ENCODE peak calls at places on chromosomes 2 and 18, in eight cellular contexts. I is stomach, H is upper lobe of left lung, Z is transverse colon, D is ovary, F is A549, M is K562, L is suprapubic skin. K is an unnamed sample.

GRCh38 chr2:28543316-28544068 is 47.6 kb downstream of the PLB1 start:
- DNase-seq in I (no peak), H (no peak), Z (no peak), D (no peak), F (no peak), M (no peak), L (no peak), K (peak)

GRCh38 chr2:71643674-71644357 is 190.5 kb downstream of the DYSF start:
- DNase-seq in I (no peak), H (no peak), Z (no peak), D (no peak), F (no peak), M (no peak), L (no peak), K (no peak)

GRCh38 chr2:80256396-80257167 is 48.0 kb downstream of the LRRTM1 start:
- DNase-seq in I (no peak), H (peak), Z (no peak), D (no peak), F (no peak), M (peak), L (no peak), K (no peak)

GRCh38 chr2:232877940-232878511 is 8.0 kb downstream of the SNORC start:
- DNase-seq in I (no peak), H (no peak), Z (no peak), D (no peak), F (no peak), M (no peak), L (no peak), K (peak)

GRCh38 chr2:70047406-70048033 is 39.8 kb upstream of the PCBP1 start:
- DNase-seq in I (no peak), H (no peak), Z (no peak), D (no peak), F (no peak), M (no peak), L (peak), K (no peak)

GRCh38 chr2:110107092-110108079 is 8.2 kb downstream of the MALL start:
- DNase-seq in I (no peak), H (no peak), Z (peak), D (no peak), F (no peak), M (no peak), L (no peak), K (no peak)

GRCh38 chr2:130372055-130372832 is 16.4 kb downstream of the PTPN18 start:
- DNase-seq in I (peak), H (peak), Z (peak), D (peak), F (peak), M (peak), L (peak), K (peak)

GRCh38 chr2:240614391-240614790 is 10.9 kb upstream of the GPR35 start:
- DNase-seq in I (no peak), H (no peak), Z (no peak), D (peak), F (no peak), M (no peak), L (peak), K (no peak)

GRCh38 chr2:151914989-151915628 is 86.9 kb upstream of the ARL5A start:
- DNase-seq in I (no peak), H (no peak), Z (no peak), D (no peak), F (no peak), M (no peak), L (no peak), K (no peak)

GRCh38 chr18:49907346-49907929 is 94.1 kb upstream of the ACAA2 start:
- DNase-seq in I (no peak), H (no peak), Z (no peak), D (no peak), F (no peak), M (no peak), L (no peak), K (no peak)

GRCh38 chr2:197269173-197269572 is 41.4 kb downstream of the ANKRD44 start:
- DNase-seq in I (no peak), H (no peak), Z (no peak), D (no peak), F (no peak), M (no peak), L (no peak), K (no peak)

GRCh38 chr2:76599732-76600368 is 889.1 kb upstream of the GCFC2 start:
- DNase-seq in I (peak), H (peak), Z (peak), D (no peak), F (peak), M (peak), L (no peak), K (no peak)

GRCh38 chr2:124993809-124994208 is 968.7 kb downstream of the CNTNAP5 start:
- DNase-seq in I (no peak), H (no peak), Z (no peak), D (no peak), F (no peak), M (no peak), L (no peak), K (no peak)

GRCh38 chr18:72174972-72175649 is 369.0 kb downstream of the CBLN2 start:
- DNase-seq in I (no peak), H (no peak), Z (no peak), D (no peak), F (no peak), M (no peak), L (no peak), K (no peak)

GRCh38 chr2:215793747-215794595 is 219.4 kb downstream of the MREG start:
- DNase-seq in I (peak), H (peak), Z (peak), D (no peak), F (peak), M (peak), L (no peak), K (no peak)

GRCh38 chr2:180776924-180777323 is 203.5 kb upstream of the UBE2E3 start:
- DNase-seq in I (no peak), H (no peak), Z (no peak), D (no peak), F (no peak), M (no peak), L (no peak), K (no peak)

GRCh38 chr2:235577404-235578330 is 83.8 kb downstream of the AGAP1 start:
- DNase-seq in I (no peak), H (no peak), Z (no peak), D (peak), F (no peak), M (no peak), L (no peak), K (peak)

GRCh38 chr2:217959723-217960122 is 43.1 kb downstream of the TNS1 start:
- DNase-seq in I (no peak), H (no peak), Z (no peak), D (peak), F (no peak), M (no peak), L (peak), K (peak)

GRCh38 chr18:44759925-44760342 is 79.2 kb downstream of the SETBP1 start:
- DNase-seq in I (no peak), H (no peak), Z (no peak), D (no peak), F (no peak), M (no peak), L (no peak), K (no peak)

GRCh38 chr2:107374261-107374660 is 452.4 kb upstream of the RGPD4 start:
- DNase-seq in I (no peak), H (no peak), Z (no peak), D (no peak), F (no peak), M (no peak), L (no peak), K (no peak)

GRCh38 chr2:219249203-219249980 is 3.7 kb upstream of the TUBA4B start:
- DNase-seq in I (peak), H (peak), Z (peak), D (peak), F (peak), M (peak), L (peak), K (peak)

GRCh38 chr2:230358305-230358704 is 31.3 kb downstream of the SP140L start:
- DNase-seq in I (no peak), H (no peak), Z (no peak), D (no peak), F (no peak), M (no peak), L (no peak), K (no peak)

GRCh38 chr2:101690547-101691182 is 6.8 kb upstream of the MAP4K4 start:
- DNase-seq in I (no peak), H (no peak), Z (no peak), D (no peak), F (no peak), M (no peak), L (no peak), K (no peak)
- H3K27ac ChIP-seq in I (no peak), H (no peak), Z (no peak), D (no peak), F (no peak), M (no peak), L (no peak), K (no peak)

DNA sequence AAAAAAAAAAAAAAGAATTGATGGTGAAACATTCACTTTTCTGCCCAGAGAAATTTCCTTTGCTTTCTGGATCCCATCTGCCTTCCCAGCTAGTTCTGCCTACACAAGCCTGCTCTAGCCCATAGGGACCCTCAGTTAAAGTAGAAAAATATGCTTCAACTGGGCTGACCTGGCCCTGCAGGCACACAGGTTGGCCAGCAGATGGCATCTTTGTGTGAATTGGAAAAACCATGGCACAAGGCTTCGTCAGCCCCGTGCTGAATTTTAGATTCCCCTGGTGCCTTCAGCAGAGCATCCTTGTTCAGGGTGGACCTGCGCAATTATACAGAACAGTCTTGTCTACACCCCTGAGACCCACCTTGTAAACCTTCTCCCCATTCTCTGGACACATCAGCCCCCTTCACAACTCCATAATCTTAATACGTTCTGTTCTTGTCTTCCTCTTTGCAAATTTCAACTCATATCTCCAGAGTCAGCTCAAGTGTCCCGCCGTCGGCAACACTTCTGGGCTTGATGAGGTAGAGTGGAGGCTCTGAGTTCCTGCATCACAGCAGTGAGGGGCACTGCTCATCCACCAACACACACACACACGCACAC is 114.5 kb downstream of the INSIG2 start:
- DNase-seq in I (no peak), H (no peak), Z (peak), D (no peak), F (peak), M (peak), L (no peak), K (no peak)
- TF ChIP-seq EP300 in I (no peak), H (no peak), Z (no peak), D (no peak), F (no peak), M (no peak), L (no peak), K (no peak)

DNA sequence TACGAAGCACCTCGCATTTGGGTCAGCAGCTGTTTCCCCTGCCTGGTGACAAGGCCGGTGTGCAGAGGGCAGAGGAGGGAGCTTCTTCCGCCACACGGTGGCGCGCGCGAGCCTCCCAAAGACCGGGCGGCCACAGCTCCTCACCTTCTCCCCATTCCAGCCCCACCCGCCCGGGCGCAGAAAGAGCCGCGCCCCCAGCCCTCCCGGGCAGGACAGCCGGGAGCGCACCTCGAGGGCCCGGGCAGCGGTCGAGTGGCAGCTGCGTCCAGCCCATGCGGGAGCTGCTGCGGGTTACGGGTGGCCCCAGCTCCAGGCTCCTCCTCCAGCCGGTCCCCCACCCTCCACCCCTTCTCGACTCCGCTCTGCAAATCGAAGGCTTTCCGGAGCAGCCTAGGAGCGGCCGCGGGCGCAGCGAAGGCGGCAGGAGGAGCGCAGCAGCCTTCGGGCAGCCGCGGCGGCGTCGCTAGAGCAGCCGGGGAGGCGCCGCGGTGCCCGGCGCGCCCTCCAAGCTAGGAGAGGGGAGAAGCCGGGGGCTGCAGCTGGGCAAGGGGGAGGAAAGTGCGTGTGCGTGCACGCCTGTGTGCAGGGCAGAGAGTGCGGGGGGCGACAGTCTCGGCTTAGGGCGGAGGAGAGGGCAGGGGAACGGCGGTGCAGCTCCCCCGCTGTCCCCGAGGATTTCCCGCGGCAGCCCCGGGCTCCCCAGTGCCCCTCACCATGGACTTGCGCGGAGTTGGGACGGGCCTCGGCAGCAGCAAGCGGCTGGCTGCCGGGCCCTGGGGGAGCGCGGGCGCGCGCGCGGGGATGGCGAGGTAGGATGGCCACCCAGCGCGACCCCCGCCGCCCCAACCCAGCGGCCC is at the start of gene CCDC85A:
- DNase-seq in I (peak), H (peak), Z (peak), D (peak), F (peak), M (peak), L (peak), K (peak)
- TF ChIP-seq POLR2A in I (no peak), H (no peak), Z (no peak), D (no peak), F (no peak), M (no peak), L (no peak), K (no peak)

GRCh38 chr2:128442891-128443302 is 124.2 kb upstream of the HS6ST1 start:
- DNase-seq in I (peak), H (peak), Z (no peak), D (no peak), F (no peak), M (peak), L (peak), K (peak)
- H3K27ac ChIP-seq in I (peak), H (no peak), Z (peak), D (no peak), F (no peak), M (peak), L (peak), K (no peak)

GRCh38 chr2:135585586-135585985 is 54.3 kb downstream of the R3HDM1 start:
- DNase-seq in I (no peak), H (no peak), Z (no peak), D (no peak), F (no peak), M (peak), L (no peak), K (no peak)
- TF ChIP-seq EP300 in I (no peak), H (no peak), Z (no peak), D (no peak), F (no peak), M (no peak), L (no peak), K (no peak)

K was measured in sigmoid colon.